ENCODE peak calls at places on chromosomes 7 and 10, in seven cellular contexts. F, Z, E, V, A, L and B are unnamed samples.

GRCh38 chr10:70440296-70441160 is 953 bp downstream of the NODAL start:
- DNase-seq in E (no peak), V (no peak), F (no peak), Z (no peak), A (no peak), L (no peak), B (no peak)

GRCh38 chr7:2567663-2568238 is 9.0 kb downstream of the IQCE start:
- DNase-seq in F (no peak), L (no peak), V (no peak), E (no peak), Z (peak; percentile 48), A (no peak), B (no peak)

GRCh38 chr7:21767300-21767900 is 178.3 kb downstream of the CDCA7L start:
- DNase-seq in L (peak; percentile 58), F (no peak), Z (peak; percentile 94), E (no peak), V (peak; percentile 55), A (peak; percentile 41), B (peak; percentile 81)

GRCh38 chr7:3309140-3309539 is 8.1 kb downstream of the SDK1 start:
- DNase-seq in E (no peak), L (no peak), F (no peak), A (no peak), Z (no peak), V (no peak), B (no peak)

GRCh38 chr7:10802526-10802925 is 171.1 kb upstream of the PHF14 start:
- DNase-seq in Z (no peak), F (peak; percentile 39), E (no peak), L (no peak), A (peak; percentile 7), V (no peak), B (peak; percentile 83)

GRCh38 chr7:104980969-104981670 is 32.9 kb upstream of the KMT2E start:
- DNase-seq in V (no peak), E (no peak), F (no peak), Z (no peak), A (peak; percentile 77), L (no peak), B (no peak)

GRCh38 chr10:100021322-100021721 is 11.6 kb upstream of the DNMBP start:
- DNase-seq in Z (no peak), V (no peak), A (no peak), L (no peak), E (no peak), F (no peak), B (no peak)

GRCh38 chr10:61836888-61837747 is 64.4 kb upstream of the ARID5B start:
- DNase-seq in L (no peak), F (no peak), E (no peak), Z (no peak), V (no peak), A (peak; percentile 85), B (peak; percentile 71)

GRCh38 chr10:25113231-25114035 is 61.4 kb upstream of the GPR158 start:
- DNase-seq in Z (peak; percentile 82), E (peak; percentile 21), F (peak; percentile 13), L (peak; percentile 19), A (peak; percentile 62), V (peak; percentile 67), B (peak; percentile 46)

GRCh38 chr7:7489546-7489945 is 46.1 kb downstream of the COL28A1 start:
- DNase-seq in F (no peak), E (no peak), Z (no peak), L (no peak), V (peak; percentile 44), A (no peak), B (no peak)

DNA sequence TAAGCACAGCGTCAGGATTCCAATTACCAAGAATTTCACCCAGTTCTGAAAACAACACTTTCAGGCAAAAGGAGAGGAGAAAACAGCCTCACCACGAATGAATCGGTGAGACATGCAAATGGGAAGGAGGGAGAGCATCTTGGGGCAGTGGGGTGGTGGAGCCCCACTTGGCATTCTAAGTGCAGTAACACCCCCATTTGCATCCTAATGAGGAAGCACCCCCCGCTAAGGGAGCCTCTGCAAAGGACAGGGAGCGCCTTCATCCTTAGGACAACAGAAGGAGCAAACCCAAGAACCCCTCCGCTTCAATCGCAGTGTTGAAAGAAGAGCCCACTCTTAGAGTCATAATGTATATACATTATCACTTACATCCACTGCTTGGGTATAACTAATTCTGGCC is 46.8 kb downstream of the NRAP start:
- DNase-seq in A (no peak), L (no peak), Z (peak; percentile 55), F (no peak), E (no peak), V (no peak), B (no peak)
- H3K4me3 ChIP-seq in A (no peak overlapping the region), L (no peak overlapping the region), Z (no peak overlapping the region), F (no peak overlapping the region), E (no peak overlapping the region), V (no peak overlapping the region), B (no peak overlapping the region)

GRCh38 chr10:97684866-97685394 is 2.1 kb downstream of the AVPI1 start:
- DNase-seq in L (no peak), F (no peak), V (no peak), E (no peak), A (no peak), Z (no peak), B (no peak)
- H3K4me3 ChIP-seq in L (no peak overlapping the region), F (peak overlapping the region; percentile 73), V (peak overlapping the region; percentile 81), E (no peak overlapping the region), A (no peak overlapping the region), Z (no peak overlapping the region), B (peak overlapping the region; percentile 87)

DNA sequence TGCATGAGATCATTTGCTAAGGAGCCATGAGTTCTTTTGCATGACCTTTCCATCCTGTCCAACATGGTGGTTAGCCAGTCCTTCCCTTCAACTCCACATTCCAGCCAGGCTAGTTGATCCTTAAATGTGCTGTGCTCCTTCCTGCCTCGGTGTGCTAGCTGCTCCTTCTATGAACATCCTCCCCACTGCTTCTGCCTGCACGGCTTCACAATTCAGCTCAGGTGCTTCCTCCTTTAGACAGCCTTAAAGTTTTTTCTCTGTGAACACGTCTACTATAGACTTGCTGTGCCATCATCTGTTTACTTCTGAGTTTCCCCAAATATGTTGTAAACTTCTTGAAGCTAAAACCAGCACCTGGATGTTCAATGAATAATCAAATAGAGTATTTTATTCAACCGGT is 95.5 kb downstream of the OTUD1 start:
- DNase-seq in A (no peak), F (no peak), V (no peak), L (no peak), E (no peak), Z (no peak), B (no peak)
- H3K4me3 ChIP-seq in A (no peak overlapping the region), F (no peak overlapping the region), V (no peak overlapping the region), L (no peak overlapping the region), E (no peak overlapping the region), Z (no peak overlapping the region), B (no peak overlapping the region)

DNA sequence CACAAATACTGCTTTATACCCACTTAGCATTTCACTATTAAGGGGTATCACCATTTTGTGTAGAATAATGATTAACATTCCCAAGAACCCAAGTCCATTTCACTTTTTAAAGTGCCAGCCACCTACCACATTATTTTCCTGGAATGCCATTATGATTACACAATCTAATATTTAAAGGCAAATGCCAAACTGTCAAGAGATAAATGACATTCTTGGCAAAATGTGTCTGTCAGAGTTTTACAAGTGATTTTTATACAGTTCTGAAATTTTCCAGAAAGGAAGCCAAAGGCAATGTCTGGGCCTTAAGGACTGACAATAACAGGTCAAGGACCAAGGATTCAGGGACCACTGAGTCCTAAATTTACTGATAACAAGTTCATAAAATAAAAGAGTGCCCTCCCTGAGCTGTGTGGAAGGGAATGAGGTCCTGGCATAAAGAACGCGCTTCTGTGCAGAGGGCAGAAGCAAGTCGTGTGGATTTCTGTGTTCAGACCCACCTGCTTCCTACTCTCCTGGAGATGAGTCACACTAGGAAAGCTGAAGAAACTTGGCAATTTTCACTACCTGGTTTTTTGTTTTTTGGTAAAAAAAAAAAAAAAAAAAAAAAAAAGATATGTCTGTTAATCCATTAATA is 66.5 kb downstream of the UBE2H start:
- DNase-seq in A (no peak), L (no peak), V (no peak), F (no peak), Z (no peak), E (no peak), B (no peak)
- H3K4me3 ChIP-seq in A (no peak overlapping the region), L (no peak overlapping the region), V (no peak overlapping the region), F (no peak overlapping the region), Z (no peak overlapping the region), E (no peak overlapping the region), B (no peak overlapping the region)

GRCh38 chr7:5282464-5283316 is at the start of gene SLC29A4:
- DNase-seq in Z (no peak), F (no peak), L (no peak), A (no peak), V (peak; percentile 49), E (no peak), B (no peak)
- H3K4me3 ChIP-seq in Z (peak within 1 kb of the TSS; percentile 45), F (peak within 1 kb of the TSS; percentile 45), L (peak within 1 kb of the TSS; percentile 5), A (peak within 1 kb of the TSS; percentile 32), V (peak within 1 kb of the TSS; percentile 44), E (peak within 1 kb of the TSS; percentile 27), B (peak within 1 kb of the TSS; percentile 40)

DNA sequence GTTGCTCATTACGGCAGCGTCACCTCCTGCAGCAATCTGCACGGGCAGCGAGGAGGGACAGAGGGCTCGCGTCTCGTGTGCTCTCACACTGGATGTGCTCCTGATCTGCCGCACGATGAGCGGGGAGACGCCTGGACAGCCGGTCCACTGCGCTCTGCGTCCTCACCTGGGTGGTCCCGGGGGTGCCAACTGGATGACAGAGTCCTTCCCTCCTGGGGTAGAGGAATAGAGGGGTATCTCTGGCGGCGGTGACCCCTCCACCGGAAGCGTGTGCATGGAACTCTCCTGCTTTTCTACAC is 3.4 kb downstream of the FAM20C start:
- DNase-seq in L (no peak), F (no peak), Z (no peak), A (no peak), E (no peak), V (no peak), B (no peak)
- H3K4me3 ChIP-seq in L (no peak overlapping the region), F (peak overlapping the region; percentile 80), Z (no peak overlapping the region), A (no peak overlapping the region), E (no peak overlapping the region), V (no peak overlapping the region), B (no peak overlapping the region)